ENCODE peak calls at places on chromosomes 5 and 9, in eight cellular contexts. One of them, this sample, is unnamed.
A peak's percentile ranks its signal among the peaks of the same experiment; 100 is the strongest.

GRCh38 chr5:77876862-77877502 is 100.8 kb upstream of the TBCA start:
- DNase-seq in HTR-8/SVneo: no peak
- DNase-seq in T-helper 1 cell: no peak
- DNase-seq in iris pigment epithelial cell: no peak
- DNase-seq in Kasumi-1: no peak
- DNase-seq in NCI-H1417: no peak
- DNase-seq in NT2/D1: no peak
- DNase-seq in tibial nerve: no peak
- DNase-seq in this sample: no peak

GRCh38 chr9:124940894-124941688 is at the start of gene GOLGA1:
- DNase-seq in HTR-8/SVneo: peak; percentile 89
- DNase-seq in T-helper 1 cell: peak; percentile 95
- DNase-seq in iris pigment epithelial cell: peak; percentile 94
- DNase-seq in Kasumi-1: peak; percentile 85
- DNase-seq in NCI-H1417: peak; percentile 90
- DNase-seq in NT2/D1: peak; percentile 93
- DNase-seq in tibial nerve: peak; percentile 89
- DNase-seq in this sample: peak; percentile 96

GRCh38 chr5:151805414-151806225 is 33.9 kb downstream of the G3BP1 start:
- DNase-seq in HTR-8/SVneo: no peak
- DNase-seq in T-helper 1 cell: no peak
- DNase-seq in iris pigment epithelial cell: peak; percentile 65
- DNase-seq in Kasumi-1: no peak
- DNase-seq in NCI-H1417: no peak
- DNase-seq in NT2/D1: no peak
- DNase-seq in tibial nerve: peak; percentile 6
- DNase-seq in this sample: peak; percentile 19

GRCh38 chr5:27171696-27172362 is 133.4 kb upstream of the CDH9 start:
- DNase-seq in HTR-8/SVneo: no peak
- DNase-seq in T-helper 1 cell: no peak
- DNase-seq in iris pigment epithelial cell: no peak
- DNase-seq in Kasumi-1: no peak
- DNase-seq in NCI-H1417: no peak
- DNase-seq in NT2/D1: no peak
- DNase-seq in tibial nerve: no peak
- DNase-seq in this sample: no peak

GRCh38 chr5:171984748-171985419 is 21.6 kb downstream of the FBXW11 start:
- DNase-seq in HTR-8/SVneo: peak; percentile 59
- DNase-seq in T-helper 1 cell: peak; percentile 67
- DNase-seq in iris pigment epithelial cell: peak; percentile 94
- DNase-seq in Kasumi-1: peak; percentile 16
- DNase-seq in NCI-H1417: no peak
- DNase-seq in NT2/D1: no peak
- DNase-seq in tibial nerve: no peak
- DNase-seq in this sample: peak; percentile 97

GRCh38 chr9:89795555-89796195 is 190.9 kb downstream of the GADD45G start:
- DNase-seq in HTR-8/SVneo: no peak
- DNase-seq in T-helper 1 cell: no peak
- DNase-seq in iris pigment epithelial cell: no peak
- DNase-seq in Kasumi-1: no peak
- DNase-seq in NCI-H1417: peak; percentile 34
- DNase-seq in NT2/D1: no peak
- DNase-seq in tibial nerve: no peak
- DNase-seq in this sample: no peak

GRCh38 chr9:83119873-83120272 is 56.9 kb upstream of the RASEF start:
- DNase-seq in HTR-8/SVneo: no peak
- DNase-seq in T-helper 1 cell: no peak
- DNase-seq in iris pigment epithelial cell: no peak
- DNase-seq in Kasumi-1: no peak
- DNase-seq in NCI-H1417: no peak
- DNase-seq in NT2/D1: no peak
- DNase-seq in tibial nerve: no peak
- DNase-seq in this sample: no peak

GRCh38 chr5:61293051-61293450 is 39.0 kb upstream of the ZSWIM6 start:
- DNase-seq in HTR-8/SVneo: no peak
- DNase-seq in T-helper 1 cell: no peak
- DNase-seq in iris pigment epithelial cell: no peak
- DNase-seq in Kasumi-1: no peak
- DNase-seq in NCI-H1417: no peak
- DNase-seq in NT2/D1: no peak
- DNase-seq in tibial nerve: no peak
- DNase-seq in this sample: no peak

GRCh38 chr5:172235827-172236749 is 42.1 kb downstream of the EFCAB9 start:
- DNase-seq in HTR-8/SVneo: no peak
- DNase-seq in T-helper 1 cell: no peak
- DNase-seq in iris pigment epithelial cell: peak; percentile 50
- DNase-seq in Kasumi-1: no peak
- DNase-seq in NCI-H1417: no peak
- DNase-seq in NT2/D1: no peak
- DNase-seq in tibial nerve: no peak
- DNase-seq in this sample: peak; percentile 15

GRCh38 chr9:35749515-35750255 is 598 bp downstream of the RGP1 start:
- DNase-seq in HTR-8/SVneo: no peak
- DNase-seq in T-helper 1 cell: peak; percentile 51
- DNase-seq in iris pigment epithelial cell: no peak
- DNase-seq in Kasumi-1: no peak
- DNase-seq in NCI-H1417: no peak
- DNase-seq in NT2/D1: no peak
- DNase-seq in tibial nerve: no peak
- DNase-seq in this sample: peak; percentile 31